ENCODE peak calls at places on chromosomes 5 and 9, in eight cellular contexts. One of them, this sample, is unnamed.

GRCh38 chr5:66872688-66873333 is 276.6 kb downstream of the MAST4 start:
- DNase-seq in endothelial cell of umbilical vein: no peak
- DNase-seq in prostate gland: no peak
- DNase-seq in adrenal gland: no peak
- DNase-seq in ovary: no peak
- DNase-seq in gastrocnemius medialis: no peak
- DNase-seq in suprapubic skin: no peak
- DNase-seq in tibial nerve: no peak
- DNase-seq in this sample: no peak

GRCh38 chr5:128318691-128319090 is 219.4 kb downstream of the FBN2 start:
- DNase-seq in endothelial cell of umbilical vein: no peak
- DNase-seq in adrenal gland: no peak
- DNase-seq in suprapubic skin: no peak
- DNase-seq in gastrocnemius medialis: no peak
- DNase-seq in ovary: no peak
- DNase-seq in tibial nerve: no peak
- DNase-seq in prostate gland: no peak
- DNase-seq in this sample: no peak

GRCh38 chr5:72842816-72843215 is 26.4 kb downstream of the TNPO1 start:
- DNase-seq in adrenal gland: no peak
- DNase-seq in suprapubic skin: no peak
- DNase-seq in endothelial cell of umbilical vein: peak; percentile 92
- DNase-seq in gastrocnemius medialis: peak; percentile 48
- DNase-seq in ovary: no peak
- DNase-seq in prostate gland: no peak
- DNase-seq in tibial nerve: no peak
- DNase-seq in this sample: no peak

GRCh38 chr5:60677831-60678664 is 21.9 kb downstream of the DEPDC1B start:
- DNase-seq in tibial nerve: no peak
- DNase-seq in suprapubic skin: no peak
- DNase-seq in ovary: no peak
- DNase-seq in gastrocnemius medialis: no peak
- DNase-seq in prostate gland: no peak
- DNase-seq in adrenal gland: no peak
- DNase-seq in endothelial cell of umbilical vein: peak; percentile 70
- DNase-seq in this sample: peak; percentile 37

GRCh38 chr5:118906932-118907331 is 81.4 kb downstream of the DTWD2 start:
- DNase-seq in gastrocnemius medialis: no peak
- DNase-seq in tibial nerve: no peak
- DNase-seq in endothelial cell of umbilical vein: no peak
- DNase-seq in ovary: no peak
- DNase-seq in suprapubic skin: no peak
- DNase-seq in adrenal gland: no peak
- DNase-seq in prostate gland: no peak
- DNase-seq in this sample: no peak

GRCh38 chr9:78439192-78439865 is 142.4 kb downstream of the PSAT1 start:
- DNase-seq in ovary: peak; percentile 76
- DNase-seq in tibial nerve: peak; percentile 80
- DNase-seq in endothelial cell of umbilical vein: peak; percentile 76
- DNase-seq in gastrocnemius medialis: peak; percentile 65
- DNase-seq in suprapubic skin: peak; percentile 90
- DNase-seq in prostate gland: peak; percentile 82
- DNase-seq in adrenal gland: peak; percentile 76
- DNase-seq in this sample: peak; percentile 86

GRCh38 chr5:163867324-163867723 is 361.9 kb downstream of the MAT2B start:
- DNase-seq in endothelial cell of umbilical vein: peak; percentile 76
- DNase-seq in adrenal gland: no peak
- DNase-seq in ovary: no peak
- DNase-seq in suprapubic skin: no peak
- DNase-seq in prostate gland: no peak
- DNase-seq in gastrocnemius medialis: no peak
- DNase-seq in tibial nerve: no peak
- DNase-seq in this sample: no peak

GRCh38 chr9:114898741-114899140 is 31.6 kb downstream of the TNFSF8 start:
- DNase-seq in adrenal gland: peak; percentile 23
- DNase-seq in tibial nerve: no peak
- DNase-seq in endothelial cell of umbilical vein: peak; percentile 81
- DNase-seq in suprapubic skin: no peak
- DNase-seq in prostate gland: no peak
- DNase-seq in gastrocnemius medialis: peak; percentile 42
- DNase-seq in ovary: no peak
- DNase-seq in this sample: peak; percentile 48

GRCh38 chr9:95880011-95880690 is 4.7 kb downstream of the ERCC6L2 start:
- DNase-seq in tibial nerve: no peak
- DNase-seq in prostate gland: no peak
- DNase-seq in suprapubic skin: no peak
- DNase-seq in endothelial cell of umbilical vein: peak; percentile 87
- DNase-seq in adrenal gland: no peak
- DNase-seq in ovary: no peak
- DNase-seq in gastrocnemius medialis: no peak
- DNase-seq in this sample: no peak

GRCh38 chr5:62828757-62829156 is 250.1 kb downstream of the LRRC70 start:
- DNase-seq in ovary: no peak
- DNase-seq in suprapubic skin: no peak
- DNase-seq in tibial nerve: no peak
- DNase-seq in endothelial cell of umbilical vein: no peak
- DNase-seq in gastrocnemius medialis: no peak
- DNase-seq in adrenal gland: no peak
- DNase-seq in prostate gland: no peak
- DNase-seq in this sample: no peak

GRCh38 chr5:170630711-170631141 is 126.9 kb downstream of the KCNIP1 start:
- DNase-seq in tibial nerve: peak; percentile 18
- DNase-seq in ovary: no peak
- DNase-seq in gastrocnemius medialis: no peak
- DNase-seq in adrenal gland: no peak
- DNase-seq in endothelial cell of umbilical vein: no peak
- DNase-seq in prostate gland: no peak
- DNase-seq in suprapubic skin: no peak
- DNase-seq in this sample: no peak
- H3K27me3 ChIP-seq in tibial nerve: no peaks in the 10 kb centered on the region
- H3K27me3 ChIP-seq in ovary: no peaks in the 10 kb centered on the region
- H3K27me3 ChIP-seq in gastrocnemius medialis: no peaks in the 10 kb centered on the region
- H3K27me3 ChIP-seq in adrenal gland: no peaks in the 10 kb centered on the region
- H3K27me3 ChIP-seq in endothelial cell of umbilical vein: no peaks in the 10 kb centered on the region
- H3K27me3 ChIP-seq in prostate gland: no peaks in the 10 kb centered on the region
- H3K27me3 ChIP-seq in suprapubic skin: no peaks in the 10 kb centered on the region
- H3K27me3 ChIP-seq in this sample: no peaks in the 10 kb centered on the region

GRCh38 chr5:14696851-14697250 is 32.3 kb downstream of the OTULIN start:
- DNase-seq in prostate gland: no peak
- DNase-seq in tibial nerve: no peak
- DNase-seq in gastrocnemius medialis: no peak
- DNase-seq in endothelial cell of umbilical vein: no peak
- DNase-seq in ovary: no peak
- DNase-seq in adrenal gland: no peak
- DNase-seq in suprapubic skin: no peak
- DNase-seq in this sample: no peak
- TF ChIP-seq POLR2A in prostate gland: no peak
- TF ChIP-seq POLR2A in tibial nerve: no peak
- TF ChIP-seq POLR2A in gastrocnemius medialis: no peak
- TF ChIP-seq POLR2A in endothelial cell of umbilical vein: no peak
- TF ChIP-seq POLR2A in ovary: no peak
- TF ChIP-seq POLR2A in adrenal gland: no peak
- TF ChIP-seq POLR2A in suprapubic skin: no peak
- TF ChIP-seq POLR2A in this sample: no peak

GRCh38 chr5:115271295-115272060 is 8.8 kb upstream of the PGGT1B start:
- DNase-seq in tibial nerve: no peak
- DNase-seq in prostate gland: no peak
- DNase-seq in gastrocnemius medialis: no peak
- DNase-seq in endothelial cell of umbilical vein: no peak
- DNase-seq in suprapubic skin: no peak
- DNase-seq in adrenal gland: no peak
- DNase-seq in ovary: no peak
- DNase-seq in this sample: no peak
- H3K27me3 ChIP-seq in tibial nerve: no peaks in the 10 kb centered on the region
- H3K27me3 ChIP-seq in prostate gland: no peaks in the 10 kb centered on the region
- H3K27me3 ChIP-seq in gastrocnemius medialis: no peaks in the 10 kb centered on the region
- H3K27me3 ChIP-seq in endothelial cell of umbilical vein: no peaks in the 10 kb centered on the region
- H3K27me3 ChIP-seq in suprapubic skin: no peaks in the 10 kb centered on the region
- H3K27me3 ChIP-seq in adrenal gland: no peaks in the 10 kb centered on the region
- H3K27me3 ChIP-seq in ovary: no peaks in the 10 kb centered on the region
- H3K27me3 ChIP-seq in this sample: no peaks in the 10 kb centered on the region

GRCh38 chr9:104968025-104968982 is 40.3 kb upstream of the ABCA1 start:
- DNase-seq in endothelial cell of umbilical vein: peak; percentile 86
- DNase-seq in ovary: peak; percentile 90
- DNase-seq in gastrocnemius medialis: peak; percentile 94
- DNase-seq in prostate gland: peak; percentile 80
- DNase-seq in suprapubic skin: peak; percentile 93
- DNase-seq in adrenal gland: peak; percentile 89
- DNase-seq in tibial nerve: peak; percentile 91
- DNase-seq in this sample: peak; percentile 92
- TF ChIP-seq POLR2A in endothelial cell of umbilical vein: no peak
- TF ChIP-seq POLR2A in ovary: peak; percentile 16
- TF ChIP-seq POLR2A in gastrocnemius medialis: peak; percentile 54
- TF ChIP-seq POLR2A in prostate gland: no peak
- TF ChIP-seq POLR2A in suprapubic skin: no peak
- TF ChIP-seq POLR2A in adrenal gland: peak; percentile 57
- TF ChIP-seq POLR2A in tibial nerve: peak; percentile 32
- TF ChIP-seq POLR2A in this sample: no peak

GRCh38 chr9:132984202-132985062 is 5.9 kb downstream of the GFI1B start:
- DNase-seq in tibial nerve: no peak
- DNase-seq in prostate gland: no peak
- DNase-seq in adrenal gland: no peak
- DNase-seq in endothelial cell of umbilical vein: no peak
- DNase-seq in ovary: no peak
- DNase-seq in suprapubic skin: no peak
- DNase-seq in gastrocnemius medialis: no peak
- DNase-seq in this sample: no peak

GRCh38 chr9:132982508-132982907 is 4.0 kb downstream of the GFI1B start:
- DNase-seq in endothelial cell of umbilical vein: no peak
- DNase-seq in adrenal gland: no peak
- DNase-seq in ovary: no peak
- DNase-seq in tibial nerve: no peak
- DNase-seq in gastrocnemius medialis: no peak
- DNase-seq in suprapubic skin: no peak
- DNase-seq in prostate gland: no peak
- DNase-seq in this sample: no peak

GRCh38 chr9:132985489-132985888 is 7.0 kb downstream of the GFI1B start:
- DNase-seq in tibial nerve: no peak
- DNase-seq in gastrocnemius medialis: no peak
- DNase-seq in ovary: no peak
- DNase-seq in endothelial cell of umbilical vein: no peak
- DNase-seq in suprapubic skin: no peak
- DNase-seq in adrenal gland: no peak
- DNase-seq in prostate gland: no peak
- DNase-seq in this sample: no peak

GRCh38 chr9:132985063-132985350 is 6.5 kb downstream of the GFI1B start:
- DNase-seq in suprapubic skin: no peak
- DNase-seq in gastrocnemius medialis: no peak
- DNase-seq in adrenal gland: no peak
- DNase-seq in endothelial cell of umbilical vein: no peak
- DNase-seq in ovary: no peak
- DNase-seq in prostate gland: no peak
- DNase-seq in tibial nerve: no peak
- DNase-seq in this sample: no peak

DNA sequence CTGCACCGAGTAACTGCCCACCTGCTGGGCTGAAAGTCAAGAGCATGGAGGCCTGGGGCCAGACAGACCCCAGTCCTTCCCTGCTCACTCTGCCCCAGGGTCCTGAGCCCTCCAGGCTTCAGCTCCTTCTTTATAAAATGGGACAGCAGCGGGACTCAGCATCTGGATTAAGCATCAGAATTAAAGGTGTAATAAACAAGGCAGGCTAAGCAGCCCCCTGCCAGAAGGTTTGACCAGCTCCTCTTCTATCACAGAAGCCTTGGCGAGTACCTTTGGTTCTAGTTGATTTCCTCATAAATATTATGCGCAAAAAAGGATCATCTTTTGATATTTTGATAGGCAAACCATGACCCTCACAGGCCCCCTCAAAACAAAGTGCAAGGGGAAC is 5.3 kb downstream of the GFI1B start:
- DNase-seq in gastrocnemius medialis: no peak
- DNase-seq in prostate gland: no peak
- DNase-seq in suprapubic skin: no peak
- DNase-seq in tibial nerve: no peak
- DNase-seq in endothelial cell of umbilical vein: no peak
- DNase-seq in ovary: no peak
- DNase-seq in adrenal gland: no peak
- DNase-seq in this sample: no peak
- H3K27me3 ChIP-seq in gastrocnemius medialis: peaks cover 10% of the 10 kb centered on the region
- H3K27me3 ChIP-seq in prostate gland: peaks cover 2% of the 10 kb centered on the region
- H3K27me3 ChIP-seq in suprapubic skin: peaks cover 31% of the 10 kb centered on the region
- H3K27me3 ChIP-seq in tibial nerve: peaks cover 79% of the 10 kb centered on the region
- H3K27me3 ChIP-seq in endothelial cell of umbilical vein: peaks cover 15% of the 10 kb centered on the region
- H3K27me3 ChIP-seq in ovary: no peaks in the 10 kb centered on the region
- H3K27me3 ChIP-seq in adrenal gland: peaks cover 8% of the 10 kb centered on the region
- H3K27me3 ChIP-seq in this sample: peaks cover 36% of the 10 kb centered on the region